ENCODE peak calls at places on chromosomes 11 and 22, in eight cellular contexts. One of them, this sample, is unnamed. For H3K27me3, the result is how much of the 10 kb centered on the place peaks cover.

GRCh38 chr11:69909561-69910518 is 90.6 kb upstream of the FGF3 start:
- DNase-seq in body of pancreas: no peak
- DNase-seq in GM23338: peak
- DNase-seq in PC-3: peak
- DNase-seq in hepatocyte: no peak
- DNase-seq in bronchial epithelial cell: no peak
- DNase-seq in small intestine: no peak
- DNase-seq in AG04450: no peak
- DNase-seq in this sample: peak

GRCh38 chr11:279966-280761 is 2.0 kb downstream of the NLRP6 start:
- DNase-seq in body of pancreas: peak
- DNase-seq in GM23338: peak
- DNase-seq in PC-3: no peak
- DNase-seq in hepatocyte: no peak
- DNase-seq in bronchial epithelial cell: no peak
- DNase-seq in small intestine: peak
- DNase-seq in AG04450: no peak
- DNase-seq in this sample: peak

GRCh38 chr11:27412192-27412691 is 49.2 kb upstream of the CCDC34 start:
- DNase-seq in body of pancreas: no peak
- DNase-seq in GM23338: no peak
- DNase-seq in PC-3: no peak
- DNase-seq in hepatocyte: no peak
- DNase-seq in bronchial epithelial cell: no peak
- DNase-seq in small intestine: no peak
- DNase-seq in AG04450: no peak
- DNase-seq in this sample: no peak

GRCh38 chr11:128210148-128210940 is 377.0 kb downstream of the ETS1 start:
- DNase-seq in body of pancreas: peak
- DNase-seq in GM23338: peak
- DNase-seq in PC-3: peak
- DNase-seq in hepatocyte: peak
- DNase-seq in bronchial epithelial cell: peak
- DNase-seq in small intestine: peak
- DNase-seq in AG04450: peak
- DNase-seq in this sample: peak

GRCh38 chr11:47394322-47395224 is 13.8 kb upstream of the SLC39A13 start:
- DNase-seq in body of pancreas: peak
- DNase-seq in GM23338: no peak
- DNase-seq in PC-3: no peak
- DNase-seq in hepatocyte: no peak
- DNase-seq in bronchial epithelial cell: no peak
- DNase-seq in small intestine: no peak
- DNase-seq in AG04450: no peak
- DNase-seq in this sample: peak

GRCh38 chr11:48073031-48073861 is 92.9 kb downstream of the PTPRJ start:
- DNase-seq in body of pancreas: no peak
- DNase-seq in GM23338: no peak
- DNase-seq in PC-3: no peak
- DNase-seq in hepatocyte: no peak
- DNase-seq in bronchial epithelial cell: no peak
- DNase-seq in small intestine: no peak
- DNase-seq in AG04450: no peak
- DNase-seq in this sample: no peak

GRCh38 chr11:101441747-101442146 is 142.1 kb downstream of the TRPC6 start:
- DNase-seq in body of pancreas: peak
- DNase-seq in GM23338: no peak
- DNase-seq in PC-3: peak
- DNase-seq in hepatocyte: no peak
- DNase-seq in bronchial epithelial cell: no peak
- DNase-seq in small intestine: no peak
- DNase-seq in AG04450: no peak
- DNase-seq in this sample: no peak

GRCh38 chr11:18615628-18616392 is 16.2 kb downstream of the MISFA start:
- DNase-seq in body of pancreas: no peak
- DNase-seq in GM23338: no peak
- DNase-seq in PC-3: no peak
- DNase-seq in hepatocyte: no peak
- DNase-seq in bronchial epithelial cell: peak
- DNase-seq in small intestine: no peak
- DNase-seq in AG04450: no peak
- DNase-seq in this sample: no peak

GRCh38 chr11:11555228-11555627 is 66.6 kb downstream of the GALNT18 start:
- DNase-seq in body of pancreas: peak
- DNase-seq in GM23338: no peak
- DNase-seq in PC-3: no peak
- DNase-seq in hepatocyte: peak
- DNase-seq in bronchial epithelial cell: no peak
- DNase-seq in small intestine: no peak
- DNase-seq in AG04450: no peak
- DNase-seq in this sample: no peak

GRCh38 chr22:18152519-18152918 is 2.5 kb downstream of the USP18 start:
- DNase-seq in body of pancreas: no peak
- DNase-seq in GM23338: no peak
- DNase-seq in PC-3: no peak
- DNase-seq in hepatocyte: no peak
- DNase-seq in bronchial epithelial cell: no peak
- DNase-seq in small intestine: no peak
- DNase-seq in AG04450: no peak
- DNase-seq in this sample: peak

GRCh38 chr11:36953986-36954385 is 355.9 kb upstream of the RAG2 start:
- DNase-seq in body of pancreas: no peak
- DNase-seq in GM23338: no peak
- DNase-seq in PC-3: peak
- DNase-seq in hepatocyte: peak
- DNase-seq in bronchial epithelial cell: peak
- DNase-seq in small intestine: no peak
- DNase-seq in AG04450: no peak
- DNase-seq in this sample: no peak

GRCh38 chr11:64787526-64788320 is 9.4 kb upstream of the SF1 start:
- DNase-seq in body of pancreas: peak
- DNase-seq in GM23338: peak
- DNase-seq in PC-3: peak
- DNase-seq in hepatocyte: peak
- DNase-seq in bronchial epithelial cell: peak
- DNase-seq in small intestine: peak
- DNase-seq in AG04450: no peak
- DNase-seq in this sample: peak

GRCh38 chr22:17303840-17304779 is 65.2 kb upstream of the CECR2 start:
- DNase-seq in body of pancreas: no peak
- DNase-seq in GM23338: no peak
- DNase-seq in PC-3: no peak
- DNase-seq in hepatocyte: no peak
- DNase-seq in bronchial epithelial cell: no peak
- DNase-seq in small intestine: no peak
- DNase-seq in AG04450: no peak
- DNase-seq in this sample: no peak

GRCh38 chr11:119623682-119624081 is 105.3 kb downstream of the NECTIN1 start:
- DNase-seq in body of pancreas: no peak
- DNase-seq in GM23338: no peak
- DNase-seq in PC-3: no peak
- DNase-seq in hepatocyte: no peak
- DNase-seq in bronchial epithelial cell: no peak
- DNase-seq in small intestine: no peak
- DNase-seq in AG04450: no peak
- DNase-seq in this sample: no peak

GRCh38 chr11:66015936-66016792 is 4.4 kb downstream of the CST6 start:
- DNase-seq in body of pancreas: no peak
- DNase-seq in GM23338: no peak
- DNase-seq in PC-3: no peak
- DNase-seq in hepatocyte: no peak
- DNase-seq in bronchial epithelial cell: no peak
- DNase-seq in small intestine: no peak
- DNase-seq in AG04450: no peak
- DNase-seq in this sample: no peak

GRCh38 chr22:33188316-33188715 is 130.1 kb upstream of the SYN3 start:
- DNase-seq in body of pancreas: no peak
- DNase-seq in GM23338: peak
- DNase-seq in PC-3: no peak
- DNase-seq in hepatocyte: no peak
- DNase-seq in bronchial epithelial cell: peak
- DNase-seq in small intestine: no peak
- DNase-seq in AG04450: no peak
- DNase-seq in this sample: no peak

GRCh38 chr11:102252339-102252891 is 64.9 kb upstream of the BIRC3 start:
- DNase-seq in body of pancreas: no peak
- DNase-seq in GM23338: no peak
- DNase-seq in PC-3: peak
- DNase-seq in hepatocyte: no peak
- DNase-seq in bronchial epithelial cell: no peak
- DNase-seq in small intestine: no peak
- DNase-seq in AG04450: no peak
- DNase-seq in this sample: no peak

GRCh38 chr11:112161012-112161411 is 2.9 kb downstream of the IL18 start:
- DNase-seq in body of pancreas: no peak
- DNase-seq in GM23338: no peak
- DNase-seq in PC-3: no peak
- DNase-seq in hepatocyte: no peak
- DNase-seq in bronchial epithelial cell: peak
- DNase-seq in small intestine: no peak
- DNase-seq in AG04450: no peak
- DNase-seq in this sample: no peak
- H3K4me3 ChIP-seq in body of pancreas: no peak
- H3K4me3 ChIP-seq in GM23338: no peak
- H3K4me3 ChIP-seq in PC-3: peak
- H3K4me3 ChIP-seq in hepatocyte: no peak
- H3K4me3 ChIP-seq in bronchial epithelial cell: no peak
- H3K4me3 ChIP-seq in small intestine: no peak
- H3K4me3 ChIP-seq in AG04450: no peak
- H3K4me3 ChIP-seq in this sample: no peak

DNA sequence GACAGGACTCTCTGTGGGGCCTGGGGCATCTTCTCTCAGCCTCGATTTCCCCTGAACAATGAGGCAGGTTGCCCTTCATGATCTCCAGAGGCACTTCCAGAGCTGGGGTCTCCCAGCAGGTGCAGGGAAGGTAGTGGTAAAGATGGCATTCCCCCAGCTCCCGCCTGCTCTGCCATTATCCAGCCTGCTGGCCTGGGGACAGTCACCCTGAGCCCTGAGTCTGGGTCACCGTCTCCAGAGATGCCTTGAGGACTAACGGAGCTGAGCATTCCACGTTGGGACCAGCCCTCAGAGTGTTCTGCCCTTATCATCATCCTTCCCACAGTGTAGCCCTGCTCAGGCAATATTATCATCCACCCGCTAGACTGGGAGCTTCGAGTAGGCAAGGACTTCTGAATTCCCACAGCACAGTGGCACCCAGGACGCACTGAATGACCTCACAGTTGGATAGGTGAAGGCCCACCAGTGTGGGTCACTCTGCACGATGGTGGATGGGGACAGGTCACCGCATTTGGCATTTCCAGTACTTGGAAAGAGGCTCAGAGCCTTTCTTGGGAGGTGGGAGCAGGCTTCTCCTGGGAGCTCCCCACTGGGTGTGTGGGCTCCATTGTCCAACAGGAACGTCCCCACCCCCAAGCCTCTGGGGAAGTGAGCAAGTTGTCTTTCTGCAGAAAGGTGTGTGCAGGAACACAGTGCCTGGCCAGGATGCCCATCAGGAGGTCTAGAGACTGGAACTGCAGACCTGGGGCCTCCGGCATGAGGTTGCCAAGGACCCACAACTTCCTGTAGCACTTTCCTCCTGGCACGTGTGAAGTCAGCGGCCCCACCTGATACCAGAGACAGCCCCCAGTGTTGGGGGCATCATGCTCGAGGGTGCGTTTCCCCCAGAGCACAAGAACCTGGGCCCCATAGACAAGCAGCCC is 51.4 kb upstream of the WNT7B start:
- DNase-seq in body of pancreas: no peak
- DNase-seq in GM23338: no peak
- DNase-seq in PC-3: no peak
- DNase-seq in hepatocyte: no peak
- DNase-seq in bronchial epithelial cell: no peak
- DNase-seq in small intestine: no peak
- DNase-seq in AG04450: no peak
- DNase-seq in this sample: peak
- H3K27me3 ChIP-seq in body of pancreas: under half
- H3K27me3 ChIP-seq in GM23338: under half
- H3K27me3 ChIP-seq in PC-3: under half
- H3K27me3 ChIP-seq in hepatocyte: under half
- H3K27me3 ChIP-seq in bronchial epithelial cell: under half
- H3K27me3 ChIP-seq in small intestine: under half
- H3K27me3 ChIP-seq in AG04450: under half
- H3K27me3 ChIP-seq in this sample: under half

GRCh38 chr22:38471237-38471636 is 3.3 kb downstream of the KDELR3 start:
- DNase-seq in body of pancreas: no peak
- DNase-seq in GM23338: no peak
- DNase-seq in PC-3: no peak
- DNase-seq in hepatocyte: no peak
- DNase-seq in bronchial epithelial cell: no peak
- DNase-seq in small intestine: no peak
- DNase-seq in AG04450: no peak
- DNase-seq in this sample: peak

GRCh38 chr22:38467904-38468760 is at the start of gene KDELR3:
- DNase-seq in body of pancreas: peak
- DNase-seq in GM23338: peak
- DNase-seq in PC-3: peak
- DNase-seq in hepatocyte: peak
- DNase-seq in bronchial epithelial cell: peak
- DNase-seq in small intestine: peak
- DNase-seq in AG04450: peak
- DNase-seq in this sample: peak

GRCh38 chr22:38469306-38469781 is 1.4 kb downstream of the KDELR3 start:
- DNase-seq in body of pancreas: no peak
- DNase-seq in GM23338: no peak
- DNase-seq in PC-3: no peak
- DNase-seq in hepatocyte: peak
- DNase-seq in bronchial epithelial cell: no peak
- DNase-seq in small intestine: no peak
- DNase-seq in AG04450: no peak
- DNase-seq in this sample: no peak

GRCh38 chr22:38467438-38467903 is 425 bp upstream of the KDELR3 start:
- DNase-seq in body of pancreas: no peak
- DNase-seq in GM23338: peak
- DNase-seq in PC-3: no peak
- DNase-seq in hepatocyte: no peak
- DNase-seq in bronchial epithelial cell: no peak
- DNase-seq in small intestine: no peak
- DNase-seq in AG04450: no peak
- DNase-seq in this sample: peak

GRCh38 chr22:38468761-38469305 is 937 bp downstream of the KDELR3 start:
- DNase-seq in body of pancreas: no peak
- DNase-seq in GM23338: no peak
- DNase-seq in PC-3: no peak
- DNase-seq in hepatocyte: peak
- DNase-seq in bronchial epithelial cell: no peak
- DNase-seq in small intestine: no peak
- DNase-seq in AG04450: no peak
- DNase-seq in this sample: peak
- H3K4me3 ChIP-seq in body of pancreas: no peak
- H3K4me3 ChIP-seq in GM23338: peak
- H3K4me3 ChIP-seq in PC-3: peak
- H3K4me3 ChIP-seq in hepatocyte: peak
- H3K4me3 ChIP-seq in bronchial epithelial cell: no peak
- H3K4me3 ChIP-seq in small intestine: no peak
- H3K4me3 ChIP-seq in AG04450: peak
- H3K4me3 ChIP-seq in this sample: no peak

DNA sequence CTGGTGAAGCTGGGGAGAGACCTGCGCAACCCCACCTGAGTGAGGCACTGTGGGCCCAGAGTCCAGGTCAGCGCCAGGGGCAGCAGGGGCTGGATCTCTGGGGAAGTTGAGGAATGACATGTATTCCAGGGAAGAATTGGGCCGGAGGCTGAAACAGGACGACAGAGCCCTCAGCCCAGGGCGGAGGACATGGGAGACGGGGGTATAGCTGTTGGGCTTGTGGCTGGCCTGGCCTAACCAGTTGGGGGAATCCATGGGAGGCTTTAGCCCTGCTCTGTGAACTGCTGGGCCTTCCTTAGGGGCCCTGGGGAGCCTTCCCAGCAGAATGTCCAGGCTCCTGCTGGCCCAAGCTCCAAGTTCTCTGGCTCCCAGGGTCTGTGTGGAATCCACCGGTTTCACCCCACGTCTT is 50.3 kb upstream of the KCNQ1OT1 start:
- DNase-seq in body of pancreas: no peak
- DNase-seq in GM23338: no peak
- DNase-seq in PC-3: no peak
- DNase-seq in hepatocyte: no peak
- DNase-seq in bronchial epithelial cell: no peak
- DNase-seq in small intestine: no peak
- DNase-seq in AG04450: no peak
- DNase-seq in this sample: no peak
- H3K27me3 ChIP-seq in body of pancreas: under half
- H3K27me3 ChIP-seq in GM23338: under half
- H3K27me3 ChIP-seq in PC-3: under half
- H3K27me3 ChIP-seq in hepatocyte: under half
- H3K27me3 ChIP-seq in bronchial epithelial cell: under half
- H3K27me3 ChIP-seq in small intestine: under half
- H3K27me3 ChIP-seq in AG04450: under half
- H3K27me3 ChIP-seq in this sample: under half